ENCODE peak calls at places on chromosome 14, in nine cellular contexts. O, F, S, J, W, I, A, R and K are unnamed samples.

GRCh38 chr14:51564986-51565604 is 86.6 kb upstream of the FRMD6 start:
- DNase-seq in S (no peak), I (no peak), F (peak), W (no peak), O (no peak), R (no peak), A (no peak), J (no peak), K (no peak)

GRCh38 chr14:29926228-29926627 is 1.4 kb downstream of the PRKD1 start:
- DNase-seq in S (no peak), A (no peak), R (no peak), J (no peak), W (no peak), I (no peak), O (no peak), F (no peak), K (no peak)

GRCh38 chr14:22689186-22689585 is 45.0 kb upstream of the OR6J1 start:
- DNase-seq in F (no peak), O (no peak), A (no peak), S (no peak), W (no peak), J (no peak), R (no peak), I (no peak), K (peak)

GRCh38 chr14:63852271-63852816 is 460 bp upstream of the SYNE2 start:
- DNase-seq in R (no peak), J (no peak), F (no peak), I (no peak), W (no peak), O (no peak), S (no peak), A (no peak), K (no peak)

GRCh38 chr14:68687746-68688145 is 105.1 kb downstream of the ZFP36L1 start:
- DNase-seq in F (no peak), I (no peak), A (no peak), O (peak), S (no peak), W (no peak), R (no peak), J (peak), K (peak)

GRCh38 chr14:84544486-84544885 is 985.5 kb upstream of the FLRT2 start:
- DNase-seq in W (no peak), S (no peak), J (no peak), A (no peak), I (no peak), R (no peak), O (no peak), F (no peak), K (no peak)

GRCh38 chr14:55706341-55706684 is 126.3 kb downstream of the KTN1 start:
- DNase-seq in R (no peak), S (no peak), F (no peak), J (no peak), O (no peak), W (no peak), A (no peak), I (no peak), K (no peak)

GRCh38 chr14:106694638-106695393 is 1168.4 kb downstream of the TMEM121 start:
- DNase-seq in O (no peak), I (no peak), A (peak), R (no peak), W (no peak), F (no peak), J (no peak), S (no peak), K (no peak)

GRCh38 chr14:93986972-93987371 is 10.1 kb upstream of the CCDC197 start:
- DNase-seq in W (no peak), O (no peak), S (no peak), I (no peak), J (no peak), R (no peak), F (no peak), A (no peak), K (no peak)

GRCh38 chr14:65144170-65144569 is 41.9 kb upstream of the MAX start:
- DNase-seq in R (no peak), W (no peak), J (no peak), I (no peak), O (no peak), S (no peak), F (no peak), A (no peak), K (no peak)

GRCh38 chr14:84770030-84770429 is 759.9 kb upstream of the FLRT2 start:
- DNase-seq in S (no peak), F (no peak), W (no peak), A (no peak), R (no peak), O (no peak), I (no peak), J (no peak), K (no peak)

GRCh38 chr14:32710351-32711102 is 228.2 kb upstream of the NPAS3 start:
- DNase-seq in J (no peak), A (no peak), O (no peak), S (no peak), R (no peak), W (no peak), I (no peak), F (no peak), K (no peak)

GRCh38 chr14:90632451-90632850 is 183.8 kb downstream of the TTC7B start:
- DNase-seq in F (no peak), S (no peak), W (no peak), A (no peak), O (no peak), I (peak), R (no peak), J (no peak), K (no peak)

GRCh38 chr14:68928770-68929550 is 50.1 kb downstream of the ACTN1 start:
- DNase-seq in R (no peak), I (no peak), F (no peak), A (no peak), J (no peak), S (no peak), W (no peak), O (no peak), K (no peak)

GRCh38 chr14:29716150-29716549 is 211.5 kb downstream of the PRKD1 start:
- DNase-seq in S (no peak), W (no peak), J (no peak), O (no peak), I (peak), F (no peak), A (no peak), R (no peak), K (no peak)

GRCh38 chr14:69358233-69358963 is 39.7 kb downstream of the ERH start:
- DNase-seq in O (no peak), R (no peak), W (no peak), J (peak), S (no peak), F (no peak), A (no peak), I (no peak), K (no peak)

GRCh38 chr14:83779266-83779665 is 1750.7 kb upstream of the FLRT2 start:
- DNase-seq in R (no peak), O (no peak), S (no peak), A (no peak), F (no peak), J (no peak), I (no peak), W (no peak), K (peak)

GRCh38 chr14:49774111-49774510 is 6.2 kb downstream of the KLHDC2 start:
- DNase-seq in A (no peak), J (no peak), I (no peak), W (no peak), S (no peak), O (no peak), F (no peak), R (no peak), K (no peak)

GRCh38 chr14:106276326-106277267 is 750.2 kb downstream of the TMEM121 start:
- DNase-seq in A (no peak), S (no peak), F (no peak), I (no peak), J (no peak), W (no peak), O (no peak), R (no peak), K (no peak)

GRCh38 chr14:29724991-29725390 is 202.7 kb downstream of the PRKD1 start:
- DNase-seq in O (no peak), F (no peak), I (peak), R (no peak), A (no peak), J (no peak), S (no peak), W (no peak), K (no peak)

GRCh38 chr14:52922059-52922458 is 28.8 kb downstream of the FERMT2 start:
- DNase-seq in W (no peak), S (no peak), R (no peak), F (no peak), J (no peak), O (no peak), A (no peak), I (no peak), K (no peak)

GRCh38 chr14:98952595-98953325 is 319.2 kb downstream of the BCL11B start:
- DNase-seq in R (no peak), A (no peak), O (peak), I (peak), S (no peak), J (no peak), F (no peak), W (no peak), K (peak)

GRCh38 chr14:79583738-79584405 is 627.4 kb downstream of the DIO2 start:
- DNase-seq in A (no peak), R (no peak), S (no peak), W (no peak), F (no peak), J (no peak), O (no peak), I (no peak), K (no peak)

GRCh38 chr14:88013750-88014349 is 8.9 kb downstream of the GPR65 start:
- DNase-seq in R (peak), A (peak), S (peak), F (peak), W (no peak), J (peak), O (peak), I (peak), K (peak)

GRCh38 chr14:39266871-39267591 is 33.3 kb downstream of the MIA2 start:
- DNase-seq in R (peak), F (peak), I (peak), A (peak), O (peak), J (peak), W (peak), S (peak), K (peak)
- TF ChIP-seq POLR2A in R (peak), F (peak), I (peak), A (no peak), O (peak), J (peak), W (peak), S (peak), K (peak)

GRCh38 chr14:54310151-54310851 is 86.5 kb upstream of the CDKN3 start:
- DNase-seq in R (no peak), J (no peak), I (no peak), O (no peak), F (no peak), S (no peak), A (no peak), W (no peak), K (no peak)

GRCh38 chr14:54306806-54307205 is 90.0 kb upstream of the CDKN3 start:
- DNase-seq in F (no peak), O (no peak), S (no peak), W (no peak), R (no peak), J (no peak), A (no peak), I (no peak), K (no peak)

GRCh38 chr14:54310852-54311230 is 86.0 kb upstream of the CDKN3 start:
- DNase-seq in J (no peak), S (no peak), O (no peak), A (no peak), W (no peak), F (no peak), I (no peak), R (no peak), K (no peak)

GRCh38 chr14:54312166-54312801 is 84.5 kb upstream of the CDKN3 start:
- DNase-seq in O (peak), R (no peak), W (no peak), S (no peak), J (no peak), A (no peak), F (peak), I (no peak), K (peak)

DNA sequence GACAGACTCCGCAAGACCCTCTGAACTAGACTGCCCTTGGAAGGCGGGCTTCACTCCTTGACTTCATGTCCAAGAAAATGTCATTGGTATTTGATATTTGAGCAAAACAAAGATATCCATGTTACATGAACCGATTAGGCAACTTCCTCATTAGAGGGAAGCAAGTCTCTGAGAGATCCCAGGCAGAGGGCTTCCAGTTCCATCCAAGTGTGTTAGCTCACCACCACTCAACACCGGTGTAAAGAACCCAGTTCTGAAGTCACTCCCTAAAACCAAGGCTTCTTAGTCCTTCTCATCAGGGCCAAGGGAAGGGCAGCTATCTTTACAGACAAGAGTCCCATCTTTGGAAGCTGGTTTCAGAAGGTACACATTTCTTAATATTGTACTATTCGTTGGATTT is 87.2 kb upstream of the CDKN3 start:
- DNase-seq in A (no peak), J (no peak), S (no peak), I (no peak), O (no peak), R (no peak), W (no peak), F (no peak), K (no peak)
- TF ChIP-seq POLR2A in A (no peak), J (no peak), S (no peak), I (no peak), O (no peak), R (no peak), W (no peak), F (no peak), K (no peak)

DNA sequence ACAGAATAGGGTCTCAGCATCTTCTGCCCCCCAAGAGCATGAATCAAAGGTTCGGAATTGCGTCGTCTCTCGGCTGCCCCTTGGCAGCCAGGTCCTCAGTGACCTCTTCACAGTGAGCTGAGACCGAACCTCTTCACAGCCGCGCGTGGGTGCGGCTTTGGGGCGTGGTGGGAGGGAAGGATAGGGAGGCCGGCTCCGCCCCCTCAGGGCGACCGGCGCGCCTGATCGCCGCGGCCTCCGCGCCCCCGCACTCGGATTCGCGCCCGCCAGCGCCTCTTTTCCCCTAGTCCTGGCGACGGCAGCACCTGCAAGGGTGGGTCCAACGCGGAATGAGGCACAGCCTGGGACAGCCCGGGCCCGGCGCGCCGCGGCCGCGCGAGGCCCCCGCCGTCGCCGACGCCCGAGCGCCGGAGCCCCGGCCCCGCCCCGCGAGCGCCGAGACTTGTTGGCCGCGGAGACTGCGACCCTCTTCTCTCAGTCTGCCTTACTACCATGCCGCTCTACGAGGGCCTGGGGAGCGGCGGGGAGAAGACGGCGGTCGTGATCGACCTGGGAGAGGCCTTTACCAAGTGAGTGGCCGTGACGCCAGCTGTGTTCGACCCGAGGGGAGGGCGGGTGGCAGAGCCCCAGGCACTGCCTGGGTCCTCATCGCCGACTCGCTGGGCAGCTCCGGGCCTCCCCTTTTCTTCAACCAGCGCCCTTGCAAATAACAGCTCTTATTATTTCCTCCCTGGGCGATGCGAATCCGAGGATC is at the start of gene ACTR10:
- DNase-seq in R (peak), J (peak), A (peak), S (peak), I (peak), O (peak), F (peak), W (peak), K (peak)
- TF ChIP-seq POLR2A in R (no peak), J (no peak), A (no peak), S (peak), I (peak), O (peak), F (peak), W (peak), K (peak)

DNA sequence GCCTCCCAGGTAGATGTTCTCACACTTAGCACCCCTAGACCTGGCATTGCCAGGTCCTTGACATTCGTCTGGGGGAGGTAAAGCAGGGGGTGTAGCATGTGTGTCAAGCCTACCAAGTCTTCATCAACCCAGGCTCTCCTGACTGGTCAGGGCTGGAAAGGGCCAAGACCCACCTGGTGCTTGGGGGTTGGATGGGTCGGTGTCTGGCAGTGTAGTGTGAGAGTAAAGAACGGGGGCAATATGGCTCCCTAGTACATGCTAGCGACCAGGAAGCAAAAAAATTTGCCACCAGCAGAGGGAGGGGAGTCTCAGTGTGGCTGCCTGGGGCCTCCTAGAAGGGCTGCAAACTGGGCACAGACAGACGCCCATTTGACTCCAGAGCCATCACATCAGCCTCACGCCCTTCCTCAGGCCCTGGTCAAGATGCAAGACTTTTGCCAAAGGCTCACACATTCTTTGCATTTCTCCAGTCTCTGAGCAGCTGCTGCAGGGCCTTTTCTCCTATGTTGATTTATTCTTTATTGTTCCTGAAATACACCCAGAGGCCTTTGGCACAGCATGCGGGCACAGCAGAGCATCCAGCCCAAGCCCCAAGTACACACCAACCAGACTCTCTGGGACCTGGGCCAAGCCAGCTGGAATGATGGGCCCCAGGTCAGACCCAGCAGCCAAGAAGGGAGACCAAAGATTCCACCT is 38.3 kb upstream of the PNMA1 start:
- DNase-seq in W (no peak), F (peak), O (no peak), I (peak), A (peak), S (peak), J (no peak), R (peak), K (peak)
- TF ChIP-seq POLR2A in W (no peak), F (no peak), O (no peak), I (no peak), A (no peak), S (no peak), J (no peak), R (no peak), K (no peak)

GRCh38 chr14:102940729-102941362 is 18.4 kb downstream of the AMN start:
- DNase-seq in O (no peak), F (no peak), J (no peak), I (no peak), W (no peak), A (no peak), S (no peak), R (no peak), K (no peak)
- TF ChIP-seq POLR2A in O (no peak), F (no peak), J (no peak), I (no peak), W (no peak), A (no peak), S (no peak), R (no peak), K (no peak)

DNA sequence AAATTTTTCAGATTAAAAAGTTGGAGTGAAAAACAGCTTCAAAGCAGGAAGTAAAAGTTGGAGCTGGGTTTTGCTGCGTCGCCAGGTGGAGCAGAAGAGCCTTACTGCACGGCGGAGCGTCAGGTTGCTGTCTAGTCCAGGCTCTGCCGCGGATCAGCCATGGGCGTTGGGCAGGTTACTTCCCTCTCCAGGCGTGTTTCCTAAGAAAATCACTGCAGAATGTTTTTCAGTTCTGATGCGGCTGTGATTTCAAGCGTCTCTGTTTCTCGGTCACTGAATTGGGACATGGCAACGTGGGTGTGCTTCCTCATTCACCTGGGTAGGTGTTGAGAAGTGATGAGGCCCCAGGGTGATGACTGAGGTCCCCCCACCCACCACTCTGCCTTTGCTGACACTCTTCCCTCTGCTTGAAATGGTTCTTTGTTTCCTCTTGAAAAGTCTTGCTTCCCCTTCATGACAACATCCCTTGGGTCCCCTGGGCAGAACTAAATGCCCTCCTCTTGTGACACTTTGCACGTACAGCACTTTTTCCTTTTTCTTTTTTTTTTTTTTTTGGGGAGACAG is 7.6 kb downstream of the EVL start:
- DNase-seq in F (peak), W (no peak), S (no peak), A (no peak), O (no peak), R (peak), J (no peak), I (no peak), K (no peak)
- TF ChIP-seq POLR2A in F (no peak), W (no peak), S (no peak), A (no peak), O (no peak), R (no peak), J (no peak), I (no peak), K (no peak)

DNA sequence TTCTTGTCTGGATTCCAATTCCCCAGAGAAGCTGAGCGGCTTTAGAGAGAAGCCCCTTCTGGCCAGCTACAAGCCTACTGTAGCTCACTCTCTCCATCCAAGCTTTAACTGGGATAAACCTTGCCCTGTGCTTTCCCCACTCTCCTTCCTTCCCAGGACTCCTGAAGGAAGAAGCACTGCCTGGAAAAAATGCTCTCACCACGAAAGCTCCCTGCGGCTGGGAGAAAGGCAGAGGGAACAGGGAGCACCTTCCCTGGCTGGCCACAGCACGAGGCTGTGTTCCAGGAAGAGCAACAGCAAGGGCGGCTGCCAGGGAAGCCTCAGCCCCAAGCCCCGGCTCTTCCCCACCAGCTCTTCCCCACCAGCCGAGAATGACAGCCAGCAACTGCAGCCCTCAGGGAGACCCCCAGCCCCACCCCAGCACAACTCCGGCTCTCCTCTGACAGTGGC is 40.8 kb upstream of the PNMA1 start:
- DNase-seq in I (no peak), A (no peak), W (no peak), F (no peak), R (peak), J (no peak), O (no peak), S (no peak), K (no peak)
- TF ChIP-seq POLR2A in I (no peak), A (no peak), W (no peak), F (no peak), R (no peak), J (no peak), O (no peak), S (no peak), K (no peak)

GRCh38 chr14:76203086-76204001 is 51.6 kb downstream of the GPATCH2L start:
- DNase-seq in J (no peak), S (peak), R (no peak), W (no peak), O (peak), A (no peak), I (peak), F (no peak), K (peak)
- TF ChIP-seq POLR2A in J (no peak), S (no peak), R (no peak), W (no peak), O (no peak), A (no peak), I (no peak), F (no peak), K (no peak)